ENCODE peak calls at places on chromosomes 16 and 17, in four cellular contexts. X, J, C and G are unnamed samples. For H3K4me1, the result is how much of the 10 kb centered on the place peaks cover.

GRCh38 chr17:1029912-1030656 is 33.2 kb downstream of the TIMM22 start:
- DNase-seq in C (no peak), X (no peak), J (no peak), G (no peak)

GRCh38 chr16:68884391-68884790 is 41.1 kb downstream of the TANGO6 start:
- DNase-seq in J (no peak), X (no peak), C (no peak), G (no peak)

GRCh38 chr16:73154063-73154870 is 106.3 kb upstream of the ZFHX3 start:
- DNase-seq in X (no peak), C (no peak), J (no peak), G (no peak)

GRCh38 chr17:52148969-52149351 is 9.6 kb downstream of the CA10 start:
- DNase-seq in C (no peak), X (no peak), J (peak), G (no peak)

GRCh38 chr17:64063766-64064224 is 43.4 kb upstream of the ICAM2 start:
- DNase-seq in X (peak), J (peak), C (peak), G (peak)

GRCh38 chr17:82458885-82459424 is 414 bp downstream of the NARF start:
- DNase-seq in C (peak), J (peak), X (no peak), G (peak)

GRCh38 chr17:807146-808002 is 25.2 kb downstream of the MRM3 start:
- DNase-seq in J (no peak), C (no peak), X (no peak), G (no peak)

GRCh38 chr17:80888276-80889160 is 103.1 kb upstream of the CHMP6 start:
- DNase-seq in C (no peak), J (no peak), X (no peak), G (no peak)

GRCh38 chr17:8056232-8056975 is 17.5 kb downstream of the ALOX15B start:
- DNase-seq in X (peak), J (peak), C (peak), G (peak)

GRCh38 chr16:72349719-72350118 is 177.8 kb upstream of the PMFBP1 start:
- DNase-seq in X (no peak), J (no peak), C (no peak), G (no peak)

GRCh38 chr16:526181-527014 is 1.1 kb upstream of the CAPN15 start:
- DNase-seq in J (peak), X (peak), C (peak), G (peak)

GRCh38 chr17:65545708-65546523 is 15.5 kb downstream of the AXIN2 start:
- DNase-seq in X (no peak), J (no peak), C (no peak), G (no peak)

GRCh38 chr16:17258848-17259713 is 211.7 kb downstream of the XYLT1 start:
- DNase-seq in C (peak), X (no peak), J (no peak), G (no peak)

GRCh38 chr16:12538667-12539081 is 265.0 kb downstream of the CPPED1 start:
- DNase-seq in C (no peak), X (no peak), J (no peak), G (no peak)

GRCh38 chr17:40067710-40068109 is 4.9 kb downstream of the THRA start:
- DNase-seq in J (no peak), C (no peak), X (no peak), G (no peak)
- H3K27ac ChIP-seq in J (no peak), C (peak), X (no peak), G (peak)

DNA sequence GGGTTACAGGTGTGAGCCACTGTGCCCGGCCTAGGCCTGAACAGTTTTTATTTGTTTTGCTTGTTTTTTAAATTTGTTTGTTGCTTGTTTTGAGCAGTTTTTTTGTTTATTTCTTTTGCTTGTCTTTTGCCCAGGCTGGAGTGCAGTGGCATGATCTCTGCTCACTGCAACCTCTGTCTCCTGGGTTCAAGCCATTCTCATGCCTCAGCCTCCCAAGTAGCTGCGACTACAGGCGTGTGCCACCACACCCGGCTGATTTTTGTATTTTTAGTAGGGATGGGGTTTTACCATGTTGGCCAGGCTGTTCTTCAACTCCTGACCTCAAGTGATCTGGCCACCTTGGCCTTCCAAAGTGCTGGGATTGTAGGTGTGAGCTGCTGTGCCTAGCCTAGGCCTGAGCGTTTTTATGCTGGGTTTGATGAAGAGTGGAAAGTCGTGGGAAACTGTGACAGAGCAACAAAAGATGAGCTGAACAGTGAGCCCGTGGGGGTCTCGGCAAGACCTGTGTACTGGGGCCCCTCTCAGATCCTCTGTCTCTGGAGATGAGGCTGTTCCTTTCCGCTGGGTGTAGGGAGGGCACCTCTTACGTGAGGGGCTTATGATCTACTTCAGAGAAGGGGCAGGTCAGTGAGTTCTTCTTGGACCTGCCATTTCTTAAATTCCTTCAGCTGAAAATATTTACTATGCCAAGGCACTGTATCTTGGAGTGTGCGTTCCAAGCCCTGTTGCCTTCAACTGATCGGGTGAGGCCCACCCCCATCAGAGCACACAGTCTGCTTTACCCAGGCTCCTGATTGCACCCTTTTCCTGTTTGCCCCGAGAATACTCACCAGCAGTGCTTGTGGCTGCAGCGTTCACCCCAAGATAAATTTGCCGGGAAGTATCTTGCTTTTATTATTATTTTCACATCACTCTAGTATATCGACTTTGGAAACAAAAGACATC is 322.1 kb downstream of the SEC14L1 start:
- DNase-seq in X (no peak), J (no peak), C (no peak), G (no peak)
- H3K4me1 ChIP-seq in X (under half), J (under half), C (half or more), G (half or more)

GRCh38 chr17:75105269-75106080 is 4.3 kb upstream of the ARMC7 start:
- DNase-seq in J (peak), C (peak), X (no peak), G (peak)
- H3K27ac ChIP-seq in J (no peak), C (no peak), X (no peak), G (peak)

GRCh38 chr17:42271277-42271922 is 4.8 kb downstream of the STAT5B start:
- DNase-seq in X (no peak), C (no peak), J (no peak), G (no peak)

GRCh38 chr17:42272162-42272561 is 4.0 kb downstream of the STAT5B start:
- DNase-seq in C (no peak), J (no peak), X (no peak), G (no peak)

GRCh38 chr17:42270175-42270545 is 6.0 kb downstream of the STAT5B start:
- DNase-seq in X (no peak), J (no peak), C (no peak), G (no peak)

GRCh38 chr17:42272576-42272975 is 3.6 kb downstream of the STAT5B start:
- DNase-seq in X (no peak), C (no peak), J (no peak), G (no peak)

GRCh38 chr17:42270596-42270995 is 5.6 kb downstream of the STAT5B start:
- DNase-seq in J (no peak), X (no peak), C (no peak), G (no peak)
- H3K4me1 ChIP-seq in J (under half), X (under half), C (under half), G (under half)

DNA sequence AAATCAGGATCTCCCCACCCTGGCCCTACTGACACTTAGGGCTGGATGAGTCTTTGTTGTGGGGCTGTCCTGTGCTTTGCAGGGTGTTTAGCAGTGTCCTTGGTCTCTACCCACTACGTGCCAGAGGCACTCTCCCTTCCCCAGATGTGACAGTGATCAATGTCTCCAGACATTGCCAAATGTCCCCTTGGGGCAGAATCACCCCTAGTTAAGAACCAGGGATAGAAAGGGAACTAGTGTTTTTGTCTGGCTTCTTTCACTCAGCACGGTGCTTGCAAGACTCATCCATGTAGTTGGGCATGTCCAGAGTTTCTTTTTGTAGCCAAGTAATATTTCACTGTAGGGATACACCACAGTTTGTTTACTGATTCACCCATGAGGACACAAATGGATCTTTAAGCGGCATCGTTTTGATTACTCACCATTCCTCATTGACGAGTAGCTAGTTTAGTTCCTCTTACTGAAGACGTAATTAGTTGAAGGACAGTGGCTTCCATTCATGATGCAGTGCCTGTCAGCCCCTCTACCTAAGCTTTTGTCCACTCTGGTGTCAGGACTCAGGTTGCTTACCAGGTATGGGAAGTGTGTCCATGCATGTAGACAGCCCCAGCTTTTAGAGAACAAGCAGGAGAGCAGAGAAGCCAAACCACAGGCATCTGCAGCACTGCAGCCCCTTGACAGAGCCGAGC is 26.0 kb upstream of the ITGB4 start:
- DNase-seq in C (no peak), J (peak), X (peak), G (no peak)
- H3K27ac ChIP-seq in C (peak), J (peak), X (no peak), G (peak)

DNA sequence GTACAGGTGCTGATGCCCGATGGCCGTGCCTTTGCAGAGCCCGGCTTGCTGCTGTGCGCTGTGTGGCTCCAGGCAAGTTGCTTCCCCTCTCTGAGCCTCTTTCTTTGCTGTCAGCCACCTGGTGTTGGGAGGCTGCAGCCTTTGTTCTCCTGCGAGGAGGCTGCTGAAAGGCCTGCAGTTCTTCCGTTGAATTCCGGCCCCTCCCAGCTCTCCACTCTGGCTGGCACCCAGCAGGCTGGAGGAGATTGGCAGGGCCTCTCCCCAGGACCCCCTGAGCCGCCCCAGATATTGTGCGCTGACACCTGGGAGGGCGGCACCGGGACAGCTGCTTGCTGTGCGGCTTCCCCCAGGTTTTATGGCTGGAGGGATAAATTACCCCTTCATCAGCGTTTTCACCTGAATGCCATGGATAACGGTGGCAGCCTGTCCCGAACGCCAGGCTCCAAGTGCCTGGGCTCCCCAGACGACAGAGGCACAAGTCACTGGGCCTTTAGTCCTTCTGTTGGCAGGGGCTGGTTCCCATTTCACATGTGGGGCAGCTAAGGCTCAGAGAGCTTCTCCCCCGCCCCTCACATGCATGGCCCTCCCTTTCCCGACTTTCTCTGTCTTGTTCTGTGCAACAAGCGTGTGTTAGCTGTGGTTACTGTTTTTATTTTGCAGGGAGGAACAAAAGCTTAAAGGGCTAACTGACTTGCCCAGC is 35.1 kb upstream of the GSE1 start:
- DNase-seq in X (no peak), J (no peak), C (no peak), G (no peak)
- H3K4me1 ChIP-seq in X (under half), J (under half), C (half or more), G (half or more)